ENCODE peak calls at places on chromosome 14, in ten cellular contexts. One of them, this sample, is unnamed. For H3K4me1, the result is how much of the 10 kb centered on the place peaks cover.

GRCh38 chr14:20836668-20837338 is 34.2 kb upstream of the RNASE1 start:
- DNase-seq in ovary: no peak
- DNase-seq in HepG2: peak
- DNase-seq in A549: peak
- DNase-seq in uterus: no peak
- DNase-seq in body of pancreas: peak
- DNase-seq in sigmoid colon: no peak
- DNase-seq in adrenal gland: no peak
- DNase-seq in H1: no peak
- DNase-seq in endothelial cell of umbilical vein: peak
- DNase-seq in this sample: no peak

GRCh38 chr14:70660967-70661871 is 19.5 kb downstream of the TTC9 start:
- DNase-seq in ovary: no peak
- DNase-seq in A549: no peak
- DNase-seq in uterus: no peak
- DNase-seq in endothelial cell of umbilical vein: no peak
- DNase-seq in adrenal gland: no peak
- DNase-seq in sigmoid colon: no peak
- DNase-seq in body of pancreas: peak
- DNase-seq in HepG2: no peak
- DNase-seq in H1: no peak
- DNase-seq in this sample: no peak

GRCh38 chr14:72377016-72377415 is 444.8 kb downstream of the RGS6 start:
- DNase-seq in adrenal gland: no peak
- DNase-seq in A549: no peak
- DNase-seq in uterus: no peak
- DNase-seq in sigmoid colon: no peak
- DNase-seq in H1: no peak
- DNase-seq in body of pancreas: no peak
- DNase-seq in endothelial cell of umbilical vein: no peak
- DNase-seq in ovary: no peak
- DNase-seq in HepG2: no peak
- DNase-seq in this sample: no peak

GRCh38 chr14:72941286-72941985 is 15.2 kb downstream of the DCAF4 start:
- DNase-seq in uterus: no peak
- DNase-seq in endothelial cell of umbilical vein: no peak
- DNase-seq in A549: no peak
- DNase-seq in HepG2: no peak
- DNase-seq in ovary: no peak
- DNase-seq in H1: no peak
- DNase-seq in sigmoid colon: no peak
- DNase-seq in body of pancreas: no peak
- DNase-seq in adrenal gland: no peak
- DNase-seq in this sample: no peak

GRCh38 chr14:87343641-87344040 is 649.3 kb downstream of the GALC start:
- DNase-seq in adrenal gland: no peak
- DNase-seq in sigmoid colon: no peak
- DNase-seq in uterus: no peak
- DNase-seq in endothelial cell of umbilical vein: no peak
- DNase-seq in body of pancreas: no peak
- DNase-seq in ovary: no peak
- DNase-seq in HepG2: no peak
- DNase-seq in H1: no peak
- DNase-seq in A549: no peak
- DNase-seq in this sample: no peak

GRCh38 chr14:85533821-85534271 is 3.9 kb downstream of the FLRT2 start:
- DNase-seq in body of pancreas: peak
- DNase-seq in H1: peak
- DNase-seq in adrenal gland: no peak
- DNase-seq in sigmoid colon: peak
- DNase-seq in HepG2: no peak
- DNase-seq in A549: no peak
- DNase-seq in ovary: peak
- DNase-seq in endothelial cell of umbilical vein: peak
- DNase-seq in uterus: peak
- DNase-seq in this sample: no peak

GRCh38 chr14:32259368-32260013 is 56.4 kb upstream of the RNU6-8 start:
- DNase-seq in body of pancreas: no peak
- DNase-seq in endothelial cell of umbilical vein: peak
- DNase-seq in HepG2: peak
- DNase-seq in uterus: no peak
- DNase-seq in ovary: no peak
- DNase-seq in H1: no peak
- DNase-seq in sigmoid colon: no peak
- DNase-seq in A549: peak
- DNase-seq in adrenal gland: no peak
- DNase-seq in this sample: no peak

GRCh38 chr14:91399868-91400640 is 17.6 kb downstream of the CCDC88C start:
- DNase-seq in ovary: no peak
- DNase-seq in uterus: no peak
- DNase-seq in sigmoid colon: no peak
- DNase-seq in endothelial cell of umbilical vein: no peak
- DNase-seq in body of pancreas: peak
- DNase-seq in H1: peak
- DNase-seq in HepG2: no peak
- DNase-seq in adrenal gland: no peak
- DNase-seq in A549: no peak
- DNase-seq in this sample: no peak

GRCh38 chr14:105069887-105070759 is 4.9 kb upstream of the GPR132 start:
- DNase-seq in uterus: no peak
- DNase-seq in ovary: no peak
- DNase-seq in body of pancreas: no peak
- DNase-seq in adrenal gland: peak
- DNase-seq in sigmoid colon: peak
- DNase-seq in H1: no peak
- DNase-seq in HepG2: no peak
- DNase-seq in A549: no peak
- DNase-seq in endothelial cell of umbilical vein: no peak
- DNase-seq in this sample: peak

GRCh38 chr14:30058401-30058800 is 130.8 kb upstream of the PRKD1 start:
- DNase-seq in H1: no peak
- DNase-seq in sigmoid colon: no peak
- DNase-seq in HepG2: no peak
- DNase-seq in adrenal gland: no peak
- DNase-seq in uterus: no peak
- DNase-seq in ovary: no peak
- DNase-seq in endothelial cell of umbilical vein: no peak
- DNase-seq in A549: no peak
- DNase-seq in body of pancreas: no peak
- DNase-seq in this sample: no peak

GRCh38 chr14:34713681-34714319 is 593 bp downstream of the CFL2 start:
- DNase-seq in adrenal gland: peak
- DNase-seq in H1: no peak
- DNase-seq in uterus: peak
- DNase-seq in ovary: peak
- DNase-seq in endothelial cell of umbilical vein: peak
- DNase-seq in A549: peak
- DNase-seq in HepG2: peak
- DNase-seq in body of pancreas: peak
- DNase-seq in sigmoid colon: peak
- DNase-seq in this sample: no peak

GRCh38 chr14:73339206-73339605 is 101.9 kb downstream of the PAPLN start:
- DNase-seq in A549: no peak
- DNase-seq in HepG2: no peak
- DNase-seq in ovary: no peak
- DNase-seq in uterus: no peak
- DNase-seq in H1: no peak
- DNase-seq in adrenal gland: no peak
- DNase-seq in body of pancreas: no peak
- DNase-seq in sigmoid colon: no peak
- DNase-seq in endothelial cell of umbilical vein: no peak
- DNase-seq in this sample: no peak

DNA sequence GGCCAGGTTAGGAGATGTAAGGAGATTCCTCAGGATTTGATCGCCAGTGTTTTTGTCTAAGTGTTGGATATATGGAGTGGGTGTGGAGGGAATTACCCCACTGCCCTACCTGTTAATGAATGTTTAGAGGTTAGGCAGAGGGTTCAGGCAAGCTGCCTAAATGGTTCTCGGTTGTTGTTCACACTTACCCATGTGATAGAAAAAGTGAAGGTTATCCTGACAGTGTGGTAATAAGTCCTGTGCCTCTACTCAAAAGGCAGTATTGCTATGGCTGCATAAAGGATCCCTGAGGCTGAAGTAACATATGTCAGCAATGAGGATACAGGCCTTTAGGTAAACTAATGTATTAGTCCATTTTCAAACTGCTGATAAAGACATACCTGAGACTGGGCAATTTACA is 112.0 kb downstream of the GPHN start:
- DNase-seq in sigmoid colon: no peak
- DNase-seq in H1: no peak
- DNase-seq in uterus: no peak
- DNase-seq in body of pancreas: no peak
- DNase-seq in HepG2: no peak
- DNase-seq in A549: no peak
- DNase-seq in adrenal gland: no peak
- DNase-seq in endothelial cell of umbilical vein: no peak
- DNase-seq in ovary: no peak
- DNase-seq in this sample: no peak
- TF ChIP-seq CTCF in sigmoid colon: no peak
- TF ChIP-seq CTCF in H1: no peak
- TF ChIP-seq CTCF in uterus: no peak
- TF ChIP-seq CTCF in body of pancreas: no peak
- TF ChIP-seq CTCF in HepG2: no peak
- TF ChIP-seq CTCF in A549: no peak
- TF ChIP-seq CTCF in adrenal gland: no peak
- TF ChIP-seq CTCF in endothelial cell of umbilical vein: no peak
- TF ChIP-seq CTCF in ovary: no peak
- TF ChIP-seq CTCF in this sample: no peak

GRCh38 chr14:23352506-23353432 is at the start of gene SLC22A17:
- DNase-seq in body of pancreas: peak
- DNase-seq in adrenal gland: peak
- DNase-seq in H1: peak
- DNase-seq in HepG2: peak
- DNase-seq in A549: peak
- DNase-seq in uterus: peak
- DNase-seq in endothelial cell of umbilical vein: peak
- DNase-seq in ovary: peak
- DNase-seq in sigmoid colon: peak
- DNase-seq in this sample: peak
- TF ChIP-seq POLR2A in body of pancreas: peak
- TF ChIP-seq POLR2A in adrenal gland: peak
- TF ChIP-seq POLR2A in H1: peak
- TF ChIP-seq POLR2A in HepG2: no peak
- TF ChIP-seq POLR2A in A549: peak
- TF ChIP-seq POLR2A in uterus: peak
- TF ChIP-seq POLR2A in endothelial cell of umbilical vein: no peak
- TF ChIP-seq POLR2A in ovary: peak
- TF ChIP-seq POLR2A in sigmoid colon: peak
- TF ChIP-seq POLR2A in this sample: peak

DNA sequence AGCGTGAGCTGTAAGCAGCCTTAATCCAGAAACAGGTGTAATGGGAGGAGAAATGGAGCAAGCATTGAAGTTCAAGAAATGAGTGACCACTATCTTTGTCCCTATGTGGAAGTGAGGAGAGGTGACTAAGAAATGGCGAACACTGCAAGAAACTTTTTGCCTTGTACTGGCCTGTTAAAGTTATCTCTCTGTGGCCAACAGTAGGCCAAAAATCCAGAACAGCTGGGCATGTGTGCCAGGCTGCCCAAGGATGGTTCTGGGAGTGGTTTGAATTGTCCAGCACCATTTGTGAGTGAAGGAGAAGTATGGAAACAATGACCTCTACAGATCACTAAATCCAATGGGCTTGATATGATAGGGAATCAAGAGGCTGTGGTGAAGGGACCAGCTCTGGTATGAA is 83.3 kb upstream of the FRMD6 start:
- DNase-seq in endothelial cell of umbilical vein: no peak
- DNase-seq in HepG2: no peak
- DNase-seq in adrenal gland: no peak
- DNase-seq in A549: no peak
- DNase-seq in H1: no peak
- DNase-seq in uterus: no peak
- DNase-seq in sigmoid colon: no peak
- DNase-seq in ovary: no peak
- DNase-seq in body of pancreas: no peak
- DNase-seq in this sample: no peak
- H3K4me1 ChIP-seq in endothelial cell of umbilical vein: under half
- H3K4me1 ChIP-seq in HepG2: under half
- H3K4me1 ChIP-seq in adrenal gland: under half
- H3K4me1 ChIP-seq in A549: under half
- H3K4me1 ChIP-seq in H1: under half
- H3K4me1 ChIP-seq in uterus: under half
- H3K4me1 ChIP-seq in sigmoid colon: under half
- H3K4me1 ChIP-seq in ovary: under half
- H3K4me1 ChIP-seq in body of pancreas: under half
- H3K4me1 ChIP-seq in this sample: under half

DNA sequence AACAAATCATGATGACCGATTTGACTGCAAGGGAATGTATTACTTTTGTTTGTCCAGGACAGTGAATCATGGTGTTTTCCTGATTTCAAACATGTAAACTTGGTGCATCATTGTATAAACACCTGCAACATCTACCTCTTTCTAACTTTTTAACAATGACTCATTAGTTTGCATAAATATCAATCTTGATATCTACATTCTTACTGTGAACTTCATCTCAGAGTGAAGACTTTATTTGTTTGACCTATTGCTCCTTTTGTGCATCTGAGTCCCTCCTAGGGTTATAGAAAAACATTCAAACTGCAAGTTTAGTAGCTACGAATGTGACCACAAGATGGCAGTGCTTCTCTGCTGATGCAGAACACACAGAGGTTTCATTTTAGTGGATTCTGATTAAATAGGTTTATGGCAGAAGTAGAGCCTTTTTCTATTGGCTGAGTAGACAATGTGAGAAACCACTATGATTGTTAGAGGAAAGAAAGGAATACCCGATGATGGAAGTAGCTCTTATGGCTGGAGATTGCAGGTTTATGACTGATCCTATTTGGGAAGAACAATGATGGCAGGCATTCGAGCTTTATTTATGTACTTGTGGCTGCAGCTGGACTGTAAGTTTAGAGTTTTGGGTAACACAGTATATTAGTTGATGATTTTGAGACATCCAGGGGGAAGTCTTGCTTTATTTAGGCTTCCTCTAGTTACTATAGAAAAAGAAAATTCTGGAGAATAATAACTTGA is 244.2 kb upstream of the OR4E1 start:
- DNase-seq in H1: no peak
- DNase-seq in body of pancreas: peak
- DNase-seq in adrenal gland: peak
- DNase-seq in A549: peak
- DNase-seq in endothelial cell of umbilical vein: peak
- DNase-seq in HepG2: peak
- DNase-seq in ovary: no peak
- DNase-seq in sigmoid colon: no peak
- DNase-seq in uterus: no peak
- DNase-seq in this sample: peak
- TF ChIP-seq CTCF in H1: peak
- TF ChIP-seq CTCF in body of pancreas: peak
- TF ChIP-seq CTCF in adrenal gland: peak
- TF ChIP-seq CTCF in A549: peak
- TF ChIP-seq CTCF in endothelial cell of umbilical vein: peak
- TF ChIP-seq CTCF in HepG2: peak
- TF ChIP-seq CTCF in ovary: no peak
- TF ChIP-seq CTCF in sigmoid colon: no peak
- TF ChIP-seq CTCF in uterus: peak
- TF ChIP-seq CTCF in this sample: peak

This sample was measured in heart left ventricle.